ENCODE peak calls at places on chromosome 19, in seven cellular contexts. One of them, this sample, is unnamed.
A peak's percentile ranks its signal among the peaks of the same experiment; 100 is the strongest.

GRCh38 chr19:1312732-1313694 is 27.3 kb downstream of the EFNA2 start:
- DNase-seq in bronchial epithelial cell: peak; percentile 63
- DNase-seq in neuronal stem cell: no peak
- DNase-seq in A172: peak; percentile 85
- DNase-seq in naive thymus-derived CD8-positive, alpha-beta T cell: no peak
- DNase-seq in iris pigment epithelial cell: peak; percentile 63
- DNase-seq in thoracic aorta: no peak
- DNase-seq in this sample: peak; percentile 19

GRCh38 chr19:23015660-23016059 is 12.7 kb upstream of the ZNF728 start:
- DNase-seq in bronchial epithelial cell: no peak
- DNase-seq in neuronal stem cell: no peak
- DNase-seq in A172: no peak
- DNase-seq in naive thymus-derived CD8-positive, alpha-beta T cell: no peak
- DNase-seq in iris pigment epithelial cell: no peak
- DNase-seq in thoracic aorta: no peak
- DNase-seq in this sample: no peak

GRCh38 chr19:16224266-16225045 is 26.7 kb downstream of the AP1M1 start:
- DNase-seq in bronchial epithelial cell: no peak
- DNase-seq in neuronal stem cell: no peak
- DNase-seq in A172: no peak
- DNase-seq in naive thymus-derived CD8-positive, alpha-beta T cell: no peak
- DNase-seq in iris pigment epithelial cell: no peak
- DNase-seq in thoracic aorta: no peak
- DNase-seq in this sample: no peak

GRCh38 chr19:49114630-49115363 is 627 bp downstream of the LIN7B start:
- DNase-seq in bronchial epithelial cell: no peak
- DNase-seq in neuronal stem cell: peak; percentile 77
- DNase-seq in A172: no peak
- DNase-seq in naive thymus-derived CD8-positive, alpha-beta T cell: peak; percentile 46
- DNase-seq in iris pigment epithelial cell: peak; percentile 55
- DNase-seq in thoracic aorta: no peak
- DNase-seq in this sample: peak; percentile 39

GRCh38 chr19:34241513-34242337 is 12.6 kb upstream of the GARRE1 start:
- DNase-seq in bronchial epithelial cell: peak; percentile 39
- DNase-seq in neuronal stem cell: no peak
- DNase-seq in A172: no peak
- DNase-seq in naive thymus-derived CD8-positive, alpha-beta T cell: no peak
- DNase-seq in iris pigment epithelial cell: no peak
- DNase-seq in thoracic aorta: no peak
- DNase-seq in this sample: no peak

GRCh38 chr19:11174336-11174735 is 18.8 kb upstream of the SPC24 start:
- DNase-seq in bronchial epithelial cell: no peak
- DNase-seq in neuronal stem cell: no peak
- DNase-seq in A172: no peak
- DNase-seq in naive thymus-derived CD8-positive, alpha-beta T cell: no peak
- DNase-seq in iris pigment epithelial cell: no peak
- DNase-seq in thoracic aorta: no peak
- DNase-seq in this sample: no peak

GRCh38 chr19:8355631-8356402 is 8.1 kb upstream of the ANGPTL4 start:
- DNase-seq in bronchial epithelial cell: peak; percentile 89
- DNase-seq in neuronal stem cell: no peak
- DNase-seq in A172: peak; percentile 99
- DNase-seq in naive thymus-derived CD8-positive, alpha-beta T cell: no peak
- DNase-seq in iris pigment epithelial cell: peak; percentile 99
- DNase-seq in thoracic aorta: peak; percentile 47
- DNase-seq in this sample: peak; percentile 87

GRCh38 chr19:55340784-55341147 is 1.1 kb downstream of the KMT5C start:
- DNase-seq in bronchial epithelial cell: no peak
- DNase-seq in neuronal stem cell: no peak
- DNase-seq in A172: no peak
- DNase-seq in naive thymus-derived CD8-positive, alpha-beta T cell: no peak
- DNase-seq in iris pigment epithelial cell: no peak
- DNase-seq in thoracic aorta: no peak
- DNase-seq in this sample: no peak

GRCh38 chr19:7979011-7979410 is 26.4 kb downstream of the ELAVL1 start:
- DNase-seq in bronchial epithelial cell: no peak
- DNase-seq in neuronal stem cell: no peak
- DNase-seq in A172: no peak
- DNase-seq in naive thymus-derived CD8-positive, alpha-beta T cell: no peak
- DNase-seq in iris pigment epithelial cell: no peak
- DNase-seq in thoracic aorta: no peak
- DNase-seq in this sample: no peak

GRCh38 chr19:43510713-43511112 is 6.2 kb upstream of the PHLDB3 start:
- DNase-seq in bronchial epithelial cell: no peak
- DNase-seq in neuronal stem cell: no peak
- DNase-seq in A172: no peak
- DNase-seq in naive thymus-derived CD8-positive, alpha-beta T cell: no peak
- DNase-seq in iris pigment epithelial cell: no peak
- DNase-seq in thoracic aorta: no peak
- DNase-seq in this sample: no peak

GRCh38 chr19:43495082-43495481 is 9.5 kb downstream of the PHLDB3 start:
- DNase-seq in bronchial epithelial cell: no peak
- DNase-seq in neuronal stem cell: no peak
- DNase-seq in A172: no peak
- DNase-seq in naive thymus-derived CD8-positive, alpha-beta T cell: no peak
- DNase-seq in iris pigment epithelial cell: no peak
- DNase-seq in thoracic aorta: no peak
- DNase-seq in this sample: no peak

GRCh38 chr19:3210347-3211017 is 14.0 kb upstream of the CELF5 start:
- DNase-seq in bronchial epithelial cell: peak; percentile 32
- DNase-seq in neuronal stem cell: no peak
- DNase-seq in A172: peak; percentile 32
- DNase-seq in naive thymus-derived CD8-positive, alpha-beta T cell: peak; percentile 57
- DNase-seq in iris pigment epithelial cell: peak; percentile 21
- DNase-seq in thoracic aorta: no peak
- DNase-seq in this sample: no peak

GRCh38 chr19:1384478-1385110 is 887 bp downstream of the NDUFS7 start:
- DNase-seq in bronchial epithelial cell: peak; percentile 8
- DNase-seq in neuronal stem cell: no peak
- DNase-seq in A172: no peak
- DNase-seq in naive thymus-derived CD8-positive, alpha-beta T cell: no peak
- DNase-seq in iris pigment epithelial cell: no peak
- DNase-seq in thoracic aorta: no peak
- DNase-seq in this sample: no peak

GRCh38 chr19:14061081-14061749 is 661 bp downstream of the PALM3 start:
- DNase-seq in bronchial epithelial cell: no peak
- DNase-seq in neuronal stem cell: no peak
- DNase-seq in A172: no peak
- DNase-seq in naive thymus-derived CD8-positive, alpha-beta T cell: no peak
- DNase-seq in iris pigment epithelial cell: no peak
- DNase-seq in thoracic aorta: no peak
- DNase-seq in this sample: no peak

GRCh38 chr19:7552781-7553180 is 17.3 kb downstream of the PNPLA6 start:
- DNase-seq in bronchial epithelial cell: no peak
- DNase-seq in neuronal stem cell: no peak
- DNase-seq in A172: no peak
- DNase-seq in naive thymus-derived CD8-positive, alpha-beta T cell: no peak
- DNase-seq in iris pigment epithelial cell: no peak
- DNase-seq in thoracic aorta: no peak
- DNase-seq in this sample: no peak

GRCh38 chr19:16400911-16401675 is 70.7 kb downstream of the EPS15L1 start:
- DNase-seq in bronchial epithelial cell: no peak
- DNase-seq in neuronal stem cell: no peak
- DNase-seq in A172: no peak
- DNase-seq in naive thymus-derived CD8-positive, alpha-beta T cell: no peak
- DNase-seq in iris pigment epithelial cell: no peak
- DNase-seq in thoracic aorta: peak; percentile 40
- DNase-seq in this sample: no peak

GRCh38 chr19:4279530-4280422 is 710 bp downstream of the SHD start:
- DNase-seq in bronchial epithelial cell: no peak
- DNase-seq in neuronal stem cell: no peak
- DNase-seq in A172: no peak
- DNase-seq in naive thymus-derived CD8-positive, alpha-beta T cell: no peak
- DNase-seq in iris pigment epithelial cell: no peak
- DNase-seq in thoracic aorta: no peak
- DNase-seq in this sample: no peak

GRCh38 chr19:54209748-54210494 is 9.3 kb downstream of the RPS9 start:
- DNase-seq in bronchial epithelial cell: peak; percentile 96
- DNase-seq in neuronal stem cell: no peak
- DNase-seq in A172: peak; percentile 99
- DNase-seq in naive thymus-derived CD8-positive, alpha-beta T cell: no peak
- DNase-seq in iris pigment epithelial cell: peak; percentile 99
- DNase-seq in thoracic aorta: peak; percentile 65
- DNase-seq in this sample: peak; percentile 99

GRCh38 chr19:56106993-56107392 is 14.1 kb downstream of the ZNF787 start:
- DNase-seq in bronchial epithelial cell: no peak
- DNase-seq in neuronal stem cell: no peak
- DNase-seq in A172: no peak
- DNase-seq in naive thymus-derived CD8-positive, alpha-beta T cell: no peak
- DNase-seq in iris pigment epithelial cell: no peak
- DNase-seq in thoracic aorta: no peak
- DNase-seq in this sample: no peak

GRCh38 chr19:16897572-16898056 is 8.8 kb downstream of the F2RL3 start:
- DNase-seq in bronchial epithelial cell: no peak
- DNase-seq in neuronal stem cell: no peak
- DNase-seq in A172: no peak
- DNase-seq in naive thymus-derived CD8-positive, alpha-beta T cell: peak; percentile 11
- DNase-seq in iris pigment epithelial cell: no peak
- DNase-seq in thoracic aorta: no peak
- DNase-seq in this sample: no peak

GRCh38 chr19:3966051-3967017 is 4.6 kb downstream of the DAPK3 start:
- DNase-seq in bronchial epithelial cell: no peak
- DNase-seq in neuronal stem cell: no peak
- DNase-seq in A172: no peak
- DNase-seq in naive thymus-derived CD8-positive, alpha-beta T cell: no peak
- DNase-seq in iris pigment epithelial cell: no peak
- DNase-seq in thoracic aorta: no peak
- DNase-seq in this sample: no peak

GRCh38 chr19:22609630-22610029 is 24.5 kb upstream of the ZNF492 start:
- DNase-seq in bronchial epithelial cell: no peak
- DNase-seq in neuronal stem cell: no peak
- DNase-seq in A172: no peak
- DNase-seq in naive thymus-derived CD8-positive, alpha-beta T cell: no peak
- DNase-seq in iris pigment epithelial cell: no peak
- DNase-seq in thoracic aorta: no peak
- DNase-seq in this sample: no peak

GRCh38 chr19:38801359-38802095 is 11.2 kb downstream of the LGALS4 start:
- DNase-seq in bronchial epithelial cell: no peak
- DNase-seq in neuronal stem cell: no peak
- DNase-seq in A172: no peak
- DNase-seq in naive thymus-derived CD8-positive, alpha-beta T cell: no peak
- DNase-seq in iris pigment epithelial cell: no peak
- DNase-seq in thoracic aorta: no peak
- DNase-seq in this sample: no peak

GRCh38 chr19:35554076-35554475 is 8.7 kb downstream of the TMEM147 start:
- DNase-seq in bronchial epithelial cell: no peak
- DNase-seq in neuronal stem cell: no peak
- DNase-seq in A172: no peak
- DNase-seq in naive thymus-derived CD8-positive, alpha-beta T cell: no peak
- DNase-seq in iris pigment epithelial cell: no peak
- DNase-seq in thoracic aorta: no peak
- DNase-seq in this sample: no peak

GRCh38 chr19:33879818-33880575 is 83.3 kb downstream of the KCTD15 start:
- DNase-seq in bronchial epithelial cell: no peak
- DNase-seq in neuronal stem cell: no peak
- DNase-seq in A172: no peak
- DNase-seq in naive thymus-derived CD8-positive, alpha-beta T cell: no peak
- DNase-seq in iris pigment epithelial cell: no peak
- DNase-seq in thoracic aorta: no peak
- DNase-seq in this sample: no peak

GRCh38 chr19:45125360-45125759 is 32.4 kb downstream of the PPP1R37 start:
- DNase-seq in bronchial epithelial cell: no peak
- DNase-seq in neuronal stem cell: no peak
- DNase-seq in A172: no peak
- DNase-seq in naive thymus-derived CD8-positive, alpha-beta T cell: no peak
- DNase-seq in iris pigment epithelial cell: no peak
- DNase-seq in thoracic aorta: no peak
- DNase-seq in this sample: no peak

GRCh38 chr19:18876865-18877264 is 19.1 kb downstream of the CERS1 start:
- DNase-seq in bronchial epithelial cell: no peak
- DNase-seq in neuronal stem cell: no peak
- DNase-seq in A172: no peak
- DNase-seq in naive thymus-derived CD8-positive, alpha-beta T cell: no peak
- DNase-seq in iris pigment epithelial cell: no peak
- DNase-seq in thoracic aorta: no peak
- DNase-seq in this sample: no peak

GRCh38 chr19:43826787-43827754 is at the start of gene ZNF283:
- DNase-seq in bronchial epithelial cell: peak; percentile 82
- DNase-seq in neuronal stem cell: peak; percentile 84
- DNase-seq in A172: peak; percentile 82
- DNase-seq in naive thymus-derived CD8-positive, alpha-beta T cell: peak; percentile 86
- DNase-seq in iris pigment epithelial cell: peak; percentile 91
- DNase-seq in thoracic aorta: peak; percentile 71
- DNase-seq in this sample: peak; percentile 87

GRCh38 chr19:6608950-6609349 is 18.0 kb upstream of the CD70 start:
- DNase-seq in bronchial epithelial cell: no peak
- DNase-seq in neuronal stem cell: no peak
- DNase-seq in A172: no peak
- DNase-seq in naive thymus-derived CD8-positive, alpha-beta T cell: no peak
- DNase-seq in iris pigment epithelial cell: no peak
- DNase-seq in thoracic aorta: no peak
- DNase-seq in this sample: peak; percentile 79

GRCh38 chr19:7722231-7722651 is 9.7 kb downstream of the CLEC4G start:
- DNase-seq in bronchial epithelial cell: no peak
- DNase-seq in neuronal stem cell: no peak
- DNase-seq in A172: no peak
- DNase-seq in naive thymus-derived CD8-positive, alpha-beta T cell: no peak
- DNase-seq in iris pigment epithelial cell: no peak
- DNase-seq in thoracic aorta: no peak
- DNase-seq in this sample: no peak

GRCh38 chr19:33376423-33376822 is 2.9 kb downstream of the CEBPG start:
- DNase-seq in bronchial epithelial cell: peak; percentile 90
- DNase-seq in neuronal stem cell: no peak
- DNase-seq in A172: peak; percentile 85
- DNase-seq in naive thymus-derived CD8-positive, alpha-beta T cell: no peak
- DNase-seq in iris pigment epithelial cell: peak; percentile 68
- DNase-seq in thoracic aorta: peak; percentile 66
- DNase-seq in this sample: peak; percentile 23

GRCh38 chr19:8850488-8850887 is 18.3 kb downstream of the MBD3L1 start:
- DNase-seq in bronchial epithelial cell: no peak
- DNase-seq in neuronal stem cell: no peak
- DNase-seq in A172: no peak
- DNase-seq in naive thymus-derived CD8-positive, alpha-beta T cell: no peak
- DNase-seq in iris pigment epithelial cell: no peak
- DNase-seq in thoracic aorta: no peak
- DNase-seq in this sample: no peak

GRCh38 chr19:40686882-40687524 is 3.4 kb downstream of the NUMBL start:
- DNase-seq in bronchial epithelial cell: no peak
- DNase-seq in neuronal stem cell: no peak
- DNase-seq in A172: no peak
- DNase-seq in naive thymus-derived CD8-positive, alpha-beta T cell: no peak
- DNase-seq in iris pigment epithelial cell: no peak
- DNase-seq in thoracic aorta: no peak
- DNase-seq in this sample: no peak

GRCh38 chr19:6378498-6378897 is 2.8 kb upstream of the PSPN start:
- DNase-seq in bronchial epithelial cell: no peak
- DNase-seq in neuronal stem cell: no peak
- DNase-seq in A172: no peak
- DNase-seq in naive thymus-derived CD8-positive, alpha-beta T cell: no peak
- DNase-seq in iris pigment epithelial cell: peak; percentile 10
- DNase-seq in thoracic aorta: no peak
- DNase-seq in this sample: no peak